ENCODE peak calls at places on chromosomes 11 and 22, in four cellular contexts. One of them, this sample, is unnamed.

GRCh38 chr11:102717280-102717679 is 7.5 kb downstream of the MMP8 start:
- DNase-seq in K562: no peak
- DNase-seq in IMR-90: no peak
- DNase-seq in GM12878: no peak
- DNase-seq in this sample: no peak

GRCh38 chr11:44680982-44681597 is 45.7 kb upstream of the TSPAN18 start:
- DNase-seq in K562: no peak
- DNase-seq in IMR-90: no peak
- DNase-seq in GM12878: no peak
- DNase-seq in this sample: no peak

GRCh38 chr11:75582935-75583709 is 21.1 kb downstream of the SERPINH1 start:
- DNase-seq in GM12878: no peak
- DNase-seq in K562: peak
- DNase-seq in IMR-90: peak
- DNase-seq in this sample: peak

GRCh38 chr11:70761094-70761905 is 363.0 kb downstream of the CTTN start:
- DNase-seq in GM12878: no peak
- DNase-seq in IMR-90: no peak
- DNase-seq in K562: peak
- DNase-seq in this sample: no peak

GRCh38 chr11:111355956-111356659 is 23.0 kb downstream of the POU2AF1 start:
- DNase-seq in K562: no peak
- DNase-seq in GM12878: no peak
- DNase-seq in IMR-90: no peak
- DNase-seq in this sample: no peak

GRCh38 chr22:32527756-32528155 is 53.1 kb downstream of the FBXO7 start:
- DNase-seq in IMR-90: no peak
- DNase-seq in K562: peak
- DNase-seq in GM12878: no peak
- DNase-seq in this sample: no peak

GRCh38 chr11:111376453-111376871 is 2.6 kb downstream of the POU2AF1 start:
- DNase-seq in GM12878: no peak
- DNase-seq in IMR-90: no peak
- DNase-seq in K562: no peak
- DNase-seq in this sample: no peak

GRCh38 chr22:17985606-17986005 is 38.8 kb downstream of the MICAL3 start:
- DNase-seq in IMR-90: no peak
- DNase-seq in GM12878: no peak
- DNase-seq in K562: no peak
- DNase-seq in this sample: no peak

GRCh38 chr22:17770180-17771077 is 3.8 kb downstream of the BID start:
- DNase-seq in GM12878: no peak
- DNase-seq in K562: no peak
- DNase-seq in IMR-90: no peak
- DNase-seq in this sample: no peak

GRCh38 chr11:10305964-10306918 is 1.4 kb downstream of the ADM start:
- DNase-seq in GM12878: no peak
- DNase-seq in IMR-90: peak
- DNase-seq in K562: no peak
- DNase-seq in this sample: peak

GRCh38 chr11:2775083-2775625 is 75.4 kb upstream of the KCNQ1OT1 start:
- DNase-seq in GM12878: peak
- DNase-seq in K562: no peak
- DNase-seq in IMR-90: no peak
- DNase-seq in this sample: no peak

GRCh38 chr11:19218801-19219460 is 17.1 kb upstream of the CSRP3 start:
- DNase-seq in IMR-90: no peak
- DNase-seq in K562: no peak
- DNase-seq in GM12878: no peak
- DNase-seq in this sample: no peak

GRCh38 chr11:75350743-75351540 is 519 bp downstream of the ARRB1 start:
- DNase-seq in GM12878: no peak
- DNase-seq in K562: peak
- DNase-seq in IMR-90: peak
- DNase-seq in this sample: peak

GRCh38 chr11:64893194-64894069 is 15.0 kb upstream of the EHD1 start:
- DNase-seq in IMR-90: no peak
- DNase-seq in GM12878: no peak
- DNase-seq in K562: no peak
- DNase-seq in this sample: no peak

GRCh38 chr11:62400760-62401159 is 18.1 kb upstream of the SCGB1A1 start:
- DNase-seq in K562: no peak
- DNase-seq in GM12878: no peak
- DNase-seq in IMR-90: peak
- DNase-seq in this sample: no peak

GRCh38 chr11:18727499-18728236 is 1.7 kb upstream of the IGSF22 start:
- DNase-seq in GM12878: no peak
- DNase-seq in K562: peak
- DNase-seq in IMR-90: peak
- DNase-seq in this sample: peak

GRCh38 chr22:35870517-35871275 is 153.0 kb downstream of the APOL5 start:
- DNase-seq in K562: no peak
- DNase-seq in GM12878: no peak
- DNase-seq in IMR-90: no peak
- DNase-seq in this sample: no peak

GRCh38 chr11:125190549-125190948 is 26.0 kb downstream of the PKNOX2 start:
- DNase-seq in K562: no peak
- DNase-seq in IMR-90: no peak
- DNase-seq in GM12878: no peak
- DNase-seq in this sample: no peak

GRCh38 chr11:66999555-66999954 is 23.4 kb upstream of the SYT12 start:
- DNase-seq in GM12878: no peak
- DNase-seq in K562: no peak
- DNase-seq in IMR-90: no peak
- DNase-seq in this sample: no peak

GRCh38 chr11:32935462-32936029 is 42.9 kb downstream of the QSER1 start:
- DNase-seq in K562: no peak
- DNase-seq in GM12878: no peak
- DNase-seq in IMR-90: no peak
- DNase-seq in this sample: no peak
- TF ChIP-seq FOS in K562: no peak
- TF ChIP-seq FOS in GM12878: no peak
- TF ChIP-seq FOS in IMR-90: no peak
- TF ChIP-seq FOS in this sample: no peak

GRCh38 chr11:69158301-69159152 is 2.8 kb downstream of the SMIM38 start:
- DNase-seq in IMR-90: no peak
- DNase-seq in K562: no peak
- DNase-seq in GM12878: no peak
- DNase-seq in this sample: no peak
- TF ChIP-seq FOS in IMR-90: no peak
- TF ChIP-seq FOS in K562: no peak
- TF ChIP-seq FOS in GM12878: no peak
- TF ChIP-seq FOS in this sample: no peak

GRCh38 chr22:45889539-45890350 is 87.2 kb downstream of the WNT7B start:
- DNase-seq in GM12878: no peak
- DNase-seq in IMR-90: peak
- DNase-seq in K562: no peak
- DNase-seq in this sample: no peak
- TF ChIP-seq FOS in GM12878: no peak
- TF ChIP-seq FOS in IMR-90: no peak
- TF ChIP-seq FOS in K562: no peak
- TF ChIP-seq FOS in this sample: no peak

DNA sequence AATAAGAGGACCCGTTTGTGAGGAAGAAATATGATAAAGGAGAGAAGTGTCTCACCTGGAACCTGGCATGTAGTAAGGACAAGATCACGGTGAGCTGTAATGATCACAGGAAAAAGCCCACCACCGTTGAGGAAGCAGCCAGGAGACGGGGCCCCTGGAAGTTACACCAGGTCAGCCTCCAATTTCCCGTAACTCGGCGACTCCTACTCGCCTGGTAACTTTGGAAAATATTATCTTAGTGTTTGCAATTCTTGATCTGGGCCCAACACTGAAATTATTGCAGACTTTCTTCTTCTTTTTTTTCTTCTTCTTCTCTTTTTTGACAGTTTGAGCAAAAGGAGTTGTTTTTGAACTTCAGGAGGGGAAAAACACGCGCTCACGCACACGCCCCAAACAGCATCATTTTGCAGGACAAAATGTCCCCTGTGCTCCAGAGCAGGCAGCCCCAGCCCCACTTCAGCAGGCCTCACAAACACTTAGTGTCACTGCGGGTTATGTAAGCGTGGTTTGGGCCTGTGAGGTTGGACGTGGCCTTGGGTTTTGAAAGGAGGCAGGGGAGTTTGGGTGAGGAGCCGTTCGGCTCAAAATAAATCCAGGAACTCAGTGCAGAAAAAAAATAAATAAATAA is 26.1 kb upstream of the MN1 start:
- DNase-seq in IMR-90: no peak
- DNase-seq in K562: no peak
- DNase-seq in GM12878: no peak
- DNase-seq in this sample: no peak
- TF ChIP-seq FOS in IMR-90: no peak
- TF ChIP-seq FOS in K562: no peak
- TF ChIP-seq FOS in GM12878: no peak
- TF ChIP-seq FOS in this sample: no peak

DNA sequence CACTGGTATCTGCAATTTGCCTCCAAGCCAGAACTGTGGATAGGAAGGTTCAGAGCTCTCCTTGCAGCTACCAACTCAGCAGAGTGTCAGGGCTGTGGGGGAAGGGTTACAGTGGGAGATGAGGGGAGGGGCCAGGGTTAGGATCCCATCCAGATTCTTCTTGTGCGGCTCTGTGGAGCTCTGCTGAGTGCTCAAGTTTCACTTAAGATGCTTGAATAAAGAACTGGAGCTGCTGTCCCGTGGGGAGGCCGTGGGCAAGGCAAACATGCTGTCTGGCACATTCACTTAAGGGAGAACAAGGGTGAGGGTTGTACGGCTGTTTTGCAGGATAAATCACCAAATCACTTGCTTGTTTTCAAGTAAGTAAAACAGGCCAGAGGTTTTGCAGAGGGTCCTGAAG is 197.1 kb downstream of the FAM76B start:
- DNase-seq in K562: no peak
- DNase-seq in GM12878: no peak
- DNase-seq in IMR-90: peak
- DNase-seq in this sample: no peak
- TF ChIP-seq FOS in K562: no peak
- TF ChIP-seq FOS in GM12878: no peak
- TF ChIP-seq FOS in IMR-90: no peak
- TF ChIP-seq FOS in this sample: no peak

GRCh38 chr22:41857860-41858199 is 24.9 kb downstream of the SREBF2 start:
- DNase-seq in GM12878: no peak
- DNase-seq in IMR-90: no peak
- DNase-seq in K562: no peak
- DNase-seq in this sample: no peak

GRCh38 chr22:41862160-41862529 is 29.2 kb downstream of the SREBF2 start:
- DNase-seq in GM12878: peak
- DNase-seq in IMR-90: peak
- DNase-seq in K562: no peak
- DNase-seq in this sample: no peak

GRCh38 chr22:41857160-41857859 is 24.4 kb downstream of the SREBF2 start:
- DNase-seq in IMR-90: peak
- DNase-seq in GM12878: peak
- DNase-seq in K562: peak
- DNase-seq in this sample: peak

GRCh38 chr22:41863472-41863871 is 30.6 kb downstream of the SREBF2 start:
- DNase-seq in K562: no peak
- DNase-seq in IMR-90: no peak
- DNase-seq in GM12878: no peak
- DNase-seq in this sample: no peak

DNA sequence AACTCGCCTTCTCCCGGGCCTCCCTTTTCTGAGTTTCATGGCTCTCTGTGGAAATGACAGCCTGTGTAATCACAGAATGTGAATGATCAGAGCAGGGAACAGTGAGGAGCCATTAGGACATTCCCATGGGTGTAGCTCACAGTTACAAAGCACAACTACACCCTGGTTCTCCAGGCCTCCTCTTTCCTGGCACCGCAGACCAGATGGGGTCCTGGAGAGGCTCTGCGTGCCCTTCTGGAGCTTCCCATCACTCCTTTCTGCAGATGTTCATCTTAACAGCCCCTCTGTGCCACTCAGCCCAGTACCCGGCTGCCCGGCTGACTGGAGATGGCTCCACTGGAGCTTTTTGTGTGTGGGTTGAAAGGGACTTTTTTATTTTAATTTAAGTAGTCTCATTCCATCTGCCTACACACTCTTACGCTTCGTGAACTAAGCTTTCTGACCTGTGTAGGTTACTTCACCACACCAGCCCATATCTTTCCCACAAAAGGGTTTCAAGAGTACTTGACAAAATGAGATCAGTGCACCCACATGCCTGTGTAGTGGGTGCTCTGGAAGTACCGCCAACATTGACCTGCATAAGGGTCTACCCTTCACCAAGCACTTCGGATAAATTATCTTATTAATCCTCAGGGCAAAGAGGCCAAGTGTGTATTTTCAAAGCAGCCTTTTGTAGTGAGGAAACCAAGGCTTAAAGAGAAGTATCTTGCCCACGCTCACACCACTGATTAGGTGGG is 29.8 kb downstream of the SREBF2 start:
- DNase-seq in GM12878: peak
- DNase-seq in K562: no peak
- DNase-seq in IMR-90: peak
- DNase-seq in this sample: no peak
- TF ChIP-seq FOS in GM12878: no peak
- TF ChIP-seq FOS in K562: no peak
- TF ChIP-seq FOS in IMR-90: no peak
- TF ChIP-seq FOS in this sample: no peak